ENCODE peak calls at places on chromosome 20, in ten cellular contexts. One of them, this sample, is unnamed.

GRCh38 chr20:60819511-60819910 is 432.6 kb upstream of the CDH4 start:
- DNase-seq in WTC11: no peak
- DNase-seq in A549: no peak
- DNase-seq in endothelial cell of umbilical vein: no peak
- DNase-seq in H1: no peak
- DNase-seq in NB4: no peak
- DNase-seq in K562: no peak
- DNase-seq in SK-N-SH: no peak
- DNase-seq in HCT116: no peak
- DNase-seq in HepG2: no peak
- DNase-seq in this sample: no peak

GRCh38 chr20:44705364-44706094 is 9.6 kb upstream of the CCN5 start:
- DNase-seq in WTC11: no peak
- DNase-seq in A549: no peak
- DNase-seq in endothelial cell of umbilical vein: no peak
- DNase-seq in H1: no peak
- DNase-seq in NB4: no peak
- DNase-seq in K562: no peak
- DNase-seq in SK-N-SH: no peak
- DNase-seq in HCT116: no peak
- DNase-seq in HepG2: no peak
- DNase-seq in this sample: no peak

GRCh38 chr20:5395932-5396727 is 79.4 kb upstream of the PROKR2 start:
- DNase-seq in WTC11: no peak
- DNase-seq in A549: no peak
- DNase-seq in endothelial cell of umbilical vein: no peak
- DNase-seq in H1: no peak
- DNase-seq in NB4: no peak
- DNase-seq in K562: no peak
- DNase-seq in SK-N-SH: no peak
- DNase-seq in HCT116: peak; percentile 65
- DNase-seq in HepG2: no peak
- DNase-seq in this sample: no peak

GRCh38 chr20:58709703-58710039 is 17.1 kb downstream of the NPEPL1 start:
- DNase-seq in WTC11: no peak
- DNase-seq in A549: no peak
- DNase-seq in endothelial cell of umbilical vein: no peak
- DNase-seq in H1: no peak
- DNase-seq in NB4: peak; percentile 1
- DNase-seq in K562: no peak
- DNase-seq in SK-N-SH: no peak
- DNase-seq in HCT116: no peak
- DNase-seq in HepG2: no peak
- DNase-seq in this sample: no peak

GRCh38 chr20:34296468-34296867 is 6.7 kb downstream of the AHCY start:
- DNase-seq in WTC11: no peak
- DNase-seq in A549: no peak
- DNase-seq in endothelial cell of umbilical vein: no peak
- DNase-seq in H1: no peak
- DNase-seq in NB4: no peak
- DNase-seq in K562: no peak
- DNase-seq in SK-N-SH: no peak
- DNase-seq in HCT116: no peak
- DNase-seq in HepG2: no peak
- DNase-seq in this sample: no peak

GRCh38 chr20:18001131-18001921 is 32.5 kb downstream of the MGME1 start:
- DNase-seq in WTC11: no peak
- DNase-seq in A549: peak; percentile 54
- DNase-seq in endothelial cell of umbilical vein: no peak
- DNase-seq in H1: no peak
- DNase-seq in NB4: no peak
- DNase-seq in K562: no peak
- DNase-seq in SK-N-SH: no peak
- DNase-seq in HCT116: no peak
- DNase-seq in HepG2: peak; percentile 90
- DNase-seq in this sample: no peak

GRCh38 chr20:50232651-50233324 is 42.2 kb downstream of the CEBPB start:
- DNase-seq in WTC11: no peak
- DNase-seq in A549: no peak
- DNase-seq in endothelial cell of umbilical vein: no peak
- DNase-seq in H1: no peak
- DNase-seq in NB4: no peak
- DNase-seq in K562: no peak
- DNase-seq in SK-N-SH: no peak
- DNase-seq in HCT116: no peak
- DNase-seq in HepG2: no peak
- DNase-seq in this sample: no peak

GRCh38 chr20:2101057-2101934 is at the start of gene STK35:
- DNase-seq in WTC11: peak; percentile 76
- DNase-seq in A549: peak; percentile 86
- DNase-seq in endothelial cell of umbilical vein: peak; percentile 64
- DNase-seq in H1: no peak
- DNase-seq in NB4: peak; percentile 86
- DNase-seq in K562: no peak
- DNase-seq in SK-N-SH: peak; percentile 87
- DNase-seq in HCT116: peak; percentile 37
- DNase-seq in HepG2: no peak
- DNase-seq in this sample: peak; percentile 13

GRCh38 chr20:17570347-17571152 is 675 bp downstream of the DSTN start:
- DNase-seq in WTC11: peak; percentile 44
- DNase-seq in A549: peak; percentile 77
- DNase-seq in endothelial cell of umbilical vein: peak; percentile 69
- DNase-seq in H1: no peak
- DNase-seq in NB4: peak; percentile 66
- DNase-seq in K562: peak; percentile 15
- DNase-seq in SK-N-SH: peak; percentile 81
- DNase-seq in HCT116: peak; percentile 15
- DNase-seq in HepG2: peak; percentile 61
- DNase-seq in this sample: no peak

DNA sequence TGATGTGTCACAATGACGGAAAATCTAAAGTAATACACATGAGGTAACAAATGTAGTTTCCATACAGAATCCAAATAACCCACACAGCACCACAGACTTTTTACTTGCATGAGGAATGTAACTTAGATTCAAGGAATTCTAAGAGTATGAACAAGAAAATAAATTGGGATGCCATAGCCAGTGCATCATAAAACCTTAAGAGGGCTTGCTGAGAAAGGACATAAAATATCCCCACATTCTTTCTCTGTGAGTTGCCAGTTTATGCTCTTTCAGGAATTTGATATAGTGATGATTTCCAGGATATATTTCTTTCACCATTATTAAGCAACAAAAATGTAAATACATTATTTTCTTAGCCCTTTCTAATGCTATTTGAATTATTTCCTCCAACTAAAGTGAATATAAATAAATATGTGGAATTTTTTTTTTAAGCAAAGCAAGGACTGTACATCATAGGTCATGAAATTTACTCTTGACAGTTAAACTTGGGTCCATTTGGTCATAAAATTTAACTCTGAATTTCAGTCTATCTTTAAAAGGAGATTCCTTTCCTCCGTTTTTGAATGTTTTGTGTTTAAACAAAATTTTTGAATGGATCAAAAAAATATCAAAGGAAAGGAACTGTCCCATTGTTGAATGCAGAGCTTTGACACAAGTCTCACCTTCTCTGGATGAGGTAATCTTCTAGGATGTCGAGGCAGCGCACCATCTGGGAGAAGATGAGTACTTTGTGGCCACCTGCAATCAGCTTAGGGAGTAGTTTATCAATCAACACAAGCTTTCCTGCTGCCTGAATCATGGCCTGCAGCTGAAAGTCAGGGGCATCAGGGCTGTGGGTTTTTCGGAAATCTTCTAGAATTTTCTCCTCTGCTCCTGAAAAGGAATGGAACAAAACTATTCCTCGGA is 116.3 kb upstream of the EMILIN3 start:
- DNase-seq in WTC11: no peak
- DNase-seq in A549: peak; percentile 48
- DNase-seq in endothelial cell of umbilical vein: peak; percentile 21
- DNase-seq in H1: no peak
- DNase-seq in NB4: no peak
- DNase-seq in K562: no peak
- DNase-seq in SK-N-SH: no peak
- DNase-seq in HCT116: no peak
- DNase-seq in HepG2: no peak
- DNase-seq in this sample: no peak
- TF ChIP-seq MAX in WTC11: no peak
- TF ChIP-seq MAX in A549: no peak
- TF ChIP-seq MAX in endothelial cell of umbilical vein: no peak
- TF ChIP-seq MAX in H1: no peak
- TF ChIP-seq MAX in NB4: no peak
- TF ChIP-seq MAX in K562: no peak
- TF ChIP-seq MAX in SK-N-SH: no peak
- TF ChIP-seq MAX in HCT116: no peak
- TF ChIP-seq MAX in HepG2: no peak
- TF ChIP-seq MAX in this sample: no peak

GRCh38 chr20:4076671-4077070 is 61.3 kb upstream of the RNF24 start:
- DNase-seq in WTC11: no peak
- DNase-seq in A549: no peak
- DNase-seq in endothelial cell of umbilical vein: peak; percentile 85
- DNase-seq in H1: no peak
- DNase-seq in NB4: peak; percentile 3
- DNase-seq in K562: no peak
- DNase-seq in SK-N-SH: no peak
- DNase-seq in HCT116: peak; percentile 76
- DNase-seq in HepG2: no peak
- DNase-seq in this sample: no peak
- TF ChIP-seq MAX in WTC11: no peak
- TF ChIP-seq MAX in A549: no peak
- TF ChIP-seq MAX in endothelial cell of umbilical vein: no peak
- TF ChIP-seq MAX in H1: no peak
- TF ChIP-seq MAX in NB4: no peak
- TF ChIP-seq MAX in K562: no peak
- TF ChIP-seq MAX in SK-N-SH: peak; percentile 33
- TF ChIP-seq MAX in HCT116: no peak
- TF ChIP-seq MAX in HepG2: no peak
- TF ChIP-seq MAX in this sample: no peak

GRCh38 chr20:62232764-62233645 is 5.3 kb upstream of the OSBPL2 start:
- DNase-seq in WTC11: no peak
- DNase-seq in A549: no peak
- DNase-seq in endothelial cell of umbilical vein: no peak
- DNase-seq in H1: no peak
- DNase-seq in NB4: no peak
- DNase-seq in K562: no peak
- DNase-seq in SK-N-SH: no peak
- DNase-seq in HCT116: no peak
- DNase-seq in HepG2: no peak
- DNase-seq in this sample: no peak
- TF ChIP-seq MAX in WTC11: no peak
- TF ChIP-seq MAX in A549: no peak
- TF ChIP-seq MAX in endothelial cell of umbilical vein: no peak
- TF ChIP-seq MAX in H1: no peak
- TF ChIP-seq MAX in NB4: no peak
- TF ChIP-seq MAX in K562: no peak
- TF ChIP-seq MAX in SK-N-SH: no peak
- TF ChIP-seq MAX in HCT116: no peak
- TF ChIP-seq MAX in HepG2: no peak
- TF ChIP-seq MAX in this sample: no peak

DNA sequence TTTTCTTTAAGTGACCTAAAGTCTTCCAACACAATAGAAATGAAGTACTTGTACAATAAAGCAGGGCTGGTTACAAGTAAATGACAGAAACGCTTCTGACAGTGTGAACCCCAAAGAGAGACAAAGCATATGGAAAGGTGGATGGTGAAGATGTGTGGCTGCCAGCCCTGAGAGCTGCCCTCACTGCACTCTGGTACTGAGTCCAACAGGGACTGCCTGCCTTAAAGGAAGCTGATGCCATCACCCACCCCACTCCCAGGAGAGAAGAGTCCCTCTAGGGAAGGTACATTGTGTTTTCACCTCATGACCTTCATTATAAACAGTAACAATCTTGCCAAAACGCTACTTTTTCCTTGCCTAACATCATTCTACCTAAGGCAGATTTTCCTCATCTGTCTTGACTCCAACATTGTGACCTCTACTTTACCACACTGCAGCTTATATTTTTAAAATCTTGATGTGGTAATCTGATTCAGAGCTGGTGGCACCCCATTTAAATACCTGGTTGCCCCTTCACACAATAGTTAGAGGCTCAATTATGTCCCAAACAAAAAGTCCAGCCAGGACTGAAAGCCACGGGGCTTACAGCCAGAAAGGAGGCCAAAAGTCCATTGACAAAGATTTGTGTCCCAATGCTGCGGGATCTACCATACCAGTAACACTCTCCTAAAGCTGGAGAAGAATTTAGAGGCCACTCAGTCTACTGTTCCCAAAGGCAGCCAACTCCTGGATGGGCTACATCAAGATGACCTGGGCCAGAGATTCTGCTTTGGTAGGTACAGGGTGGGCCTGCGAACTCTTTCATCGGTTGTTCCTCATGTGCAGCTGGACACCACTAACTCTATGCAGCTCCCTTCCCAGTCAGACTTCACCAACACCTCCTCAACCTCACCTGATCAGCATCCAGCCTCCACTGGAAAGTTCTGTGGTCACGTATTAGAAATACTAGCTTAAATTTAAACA is 4.4 kb downstream of the APMAP start:
- DNase-seq in WTC11: no peak
- DNase-seq in A549: no peak
- DNase-seq in endothelial cell of umbilical vein: no peak
- DNase-seq in H1: no peak
- DNase-seq in NB4: no peak
- DNase-seq in K562: no peak
- DNase-seq in SK-N-SH: no peak
- DNase-seq in HCT116: no peak
- DNase-seq in HepG2: peak; percentile 41
- DNase-seq in this sample: no peak
- TF ChIP-seq MAX in WTC11: no peak
- TF ChIP-seq MAX in A549: no peak
- TF ChIP-seq MAX in endothelial cell of umbilical vein: no peak
- TF ChIP-seq MAX in H1: no peak
- TF ChIP-seq MAX in NB4: no peak
- TF ChIP-seq MAX in K562: no peak
- TF ChIP-seq MAX in SK-N-SH: no peak
- TF ChIP-seq MAX in HCT116: no peak
- TF ChIP-seq MAX in HepG2: no peak
- TF ChIP-seq MAX in this sample: no peak

This sample was measured in GM12878.